ENCODE peak calls at places on chromosomes 7 and 10, in nine cellular contexts. S, Z, N, I, T, Y, H, V and B are unnamed samples.

GRCh38 chr7:47669178-47669878 is 87.4 kb upstream of the TNS3 start:
- DNase-seq in T (peak), H (peak), Z (peak), S (no peak), I (peak), Y (peak), N (peak), V (no peak), B (peak)

GRCh38 chr10:103083977-103084320 is 109.1 kb downstream of the NT5C2 start:
- DNase-seq in Y (no peak), V (no peak), S (no peak), T (no peak), H (no peak), I (no peak), N (no peak), Z (no peak), B (no peak)

GRCh38 chr10:116815641-116816415 is 33.5 kb upstream of the ENO4 start:
- DNase-seq in H (no peak), N (no peak), V (no peak), Z (no peak), T (no peak), Y (no peak), I (peak), S (no peak), B (peak)

GRCh38 chr10:43287056-43288007 is 20.5 kb upstream of the RASGEF1A start:
- DNase-seq in H (no peak), Y (no peak), Z (no peak), N (no peak), I (peak), T (no peak), V (peak), S (no peak), B (no peak)

GRCh38 chr10:28681345-28681763 is 4.0 kb downstream of the BAMBI start:
- DNase-seq in Y (no peak), S (no peak), V (no peak), T (no peak), N (peak), I (no peak), H (no peak), Z (no peak), B (no peak)

GRCh38 chr7:45717537-45718235 is 143.5 kb downstream of the ADCY1 start:
- DNase-seq in V (no peak), N (peak), S (no peak), T (no peak), Y (no peak), H (no peak), Z (no peak), I (no peak), B (no peak)

GRCh38 chr7:134798155-134798554 is 18.7 kb downstream of the CALD1 start:
- DNase-seq in Z (peak), T (no peak), H (no peak), S (no peak), Y (no peak), V (no peak), I (no peak), N (no peak), B (no peak)

GRCh38 chr7:102236592-102237287 is 49.9 kb upstream of the SH2B2 start:
- DNase-seq in Y (peak), Z (peak), H (peak), N (peak), S (peak), T (peak), I (peak), V (no peak), B (no peak)

GRCh38 chr10:130963786-130964522 is 347.6 kb downstream of the TCERG1L start:
- DNase-seq in S (no peak), V (no peak), Z (no peak), N (no peak), Y (no peak), I (no peak), H (no peak), T (no peak), B (no peak)

GRCh38 chr10:59606551-59606961 is 103.1 kb downstream of the SLC16A9 start:
- DNase-seq in I (peak), S (no peak), V (no peak), Z (peak), T (no peak), H (no peak), N (no peak), Y (no peak), B (peak)

GRCh38 chr7:47893238-47893637 is 55.0 kb downstream of the PKD1L1 start:
- DNase-seq in H (no peak), V (no peak), Z (no peak), I (peak), N (no peak), Y (no peak), S (peak), T (no peak), B (no peak)

GRCh38 chr7:131623154-131623553 is 66.7 kb upstream of the PODXL start:
- DNase-seq in V (no peak), Y (peak), Z (no peak), S (no peak), H (peak), T (no peak), N (no peak), I (no peak), B (no peak)

GRCh38 chr7:5634107-5634950 is 147.1 kb downstream of the RNF216 start:
- DNase-seq in N (peak), S (no peak), I (no peak), Y (peak), H (peak), Z (peak), T (peak), V (no peak), B (peak)

GRCh38 chr7:112124367-112124766 is 81.8 kb downstream of the DOCK4 start:
- DNase-seq in Z (no peak), N (no peak), T (no peak), H (no peak), Y (no peak), V (no peak), I (no peak), S (no peak), B (no peak)

GRCh38 chr10:79473511-79474095 is 28.2 kb upstream of the ZCCHC24 start:
- DNase-seq in V (no peak), N (no peak), H (no peak), Y (no peak), T (no peak), Z (no peak), S (no peak), I (no peak), B (no peak)

GRCh38 chr7:6628045-6628444 is 9.1 kb upstream of the ZNF316 start:
- DNase-seq in S (no peak), Z (no peak), V (no peak), I (no peak), Y (peak), H (no peak), T (no peak), N (no peak), B (no peak)

GRCh38 chr7:95886501-95887090 is 114.2 kb downstream of the DYNC1I1 start:
- DNase-seq in I (peak), V (peak), N (no peak), S (no peak), T (no peak), Z (no peak), Y (no peak), H (no peak), B (no peak)

GRCh38 chr10:116263870-116264269 is 9.1 kb downstream of the GFRA1 start:
- DNase-seq in Y (no peak), H (no peak), S (no peak), N (no peak), I (peak), V (no peak), T (no peak), Z (peak), B (no peak)

GRCh38 chr10:102704915-102705314 is 9.3 kb downstream of the ARL3 start:
- DNase-seq in T (no peak), N (peak), S (no peak), V (no peak), Y (no peak), I (no peak), Z (peak), H (no peak), B (no peak)

GRCh38 chr7:35754741-35755140 is 46.1 kb upstream of the SEPTIN7 start:
- DNase-seq in T (no peak), H (no peak), N (no peak), S (no peak), V (no peak), Z (peak), I (no peak), Y (no peak), B (no peak)

GRCh38 chr7:81036041-81036440 is 117.2 kb upstream of the SEMA3C start:
- DNase-seq in Z (peak), S (no peak), T (no peak), I (no peak), Y (no peak), V (no peak), N (no peak), H (no peak), B (no peak)

DNA sequence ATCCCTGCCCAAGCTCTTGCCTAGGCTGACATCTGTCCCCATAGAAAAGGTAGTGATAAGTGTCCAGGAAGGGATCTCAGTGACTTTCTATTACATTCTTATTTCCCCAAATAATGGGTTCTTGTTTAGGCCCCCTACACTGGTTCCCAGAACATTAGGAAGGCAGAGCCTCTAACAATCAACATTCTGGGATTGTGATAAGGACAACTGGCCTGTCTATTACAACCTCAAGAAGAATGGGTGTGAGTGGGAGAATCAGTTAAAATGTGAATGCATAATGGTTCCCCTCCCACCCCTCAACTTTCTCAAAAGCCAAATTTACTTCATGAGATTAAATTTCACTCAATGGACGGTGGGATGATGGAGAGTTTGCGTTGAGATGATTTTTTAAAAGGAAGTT is 6.4 kb upstream of the ANKRD1 start:
- DNase-seq in Y (no peak), Z (no peak), V (no peak), I (no peak), T (no peak), N (no peak), S (no peak), H (no peak), B (no peak)
- H3K4me3 ChIP-seq in Y (no peak), Z (no peak), V (no peak), I (no peak), T (no peak), N (no peak), S (no peak), H (no peak), B (no peak)

DNA sequence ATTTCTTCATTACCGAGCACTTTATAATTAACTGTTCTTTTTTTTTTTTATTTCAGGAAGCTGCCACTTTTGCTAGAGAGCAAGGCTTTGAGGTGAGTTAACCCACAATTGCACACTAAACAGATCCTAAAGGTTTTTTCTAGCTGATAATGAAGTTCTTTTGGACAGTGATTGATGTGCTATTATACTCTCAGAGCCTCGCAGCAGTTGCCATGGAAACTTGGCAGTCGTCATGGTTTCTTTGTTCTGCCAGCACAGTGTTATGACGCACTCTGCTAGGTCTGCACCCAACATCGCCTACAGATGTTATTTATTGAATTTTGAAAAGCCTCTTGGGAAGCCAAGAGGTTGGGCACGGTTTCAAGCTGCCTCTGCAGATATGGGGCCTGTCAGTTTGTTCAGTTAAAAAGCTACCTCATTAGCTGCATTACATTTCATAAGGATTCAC is 237.2 kb upstream of the KAT6B start:
- DNase-seq in I (peak), V (no peak), Z (peak), S (no peak), T (peak), H (peak), N (peak), Y (peak), B (peak)
- H3K4me3 ChIP-seq in I (no peak), V (no peak), Z (no peak), S (no peak), T (no peak), H (no peak), N (no peak), Y (no peak), B (no peak)

GRCh38 chr7:20146461-20146860 is 70.7 kb downstream of the MACC1 start:
- DNase-seq in Z (no peak), N (no peak), S (no peak), V (no peak), Y (no peak), I (no peak), T (no peak), H (no peak), B (no peak)
- H3K4me3 ChIP-seq in Z (no peak), N (no peak), S (no peak), V (no peak), Y (no peak), I (no peak), T (no peak), H (no peak), B (no peak)

GRCh38 chr7:1569016-1569415 is 816 bp downstream of the PSMG3 start:
- DNase-seq in S (no peak), N (peak), Z (peak), V (peak), I (peak), Y (no peak), H (no peak), T (no peak), B (no peak)

GRCh38 chr7:1569440-1569832 is 396 bp downstream of the PSMG3 start:
- DNase-seq in I (no peak), S (no peak), Z (no peak), H (no peak), V (no peak), T (no peak), Y (no peak), N (no peak), B (no peak)

GRCh38 chr7:1567082-1567771 is 2.6 kb downstream of the PSMG3 start:
- DNase-seq in N (peak), S (no peak), T (no peak), V (peak), H (no peak), I (peak), Z (peak), Y (no peak), B (peak)

GRCh38 chr7:1566687-1567081 is 3.1 kb downstream of the PSMG3 start:
- DNase-seq in V (no peak), H (no peak), T (no peak), S (no peak), Y (no peak), Z (no peak), N (no peak), I (no peak), B (no peak)

GRCh38 chr7:1567893-1568292 is 1.9 kb downstream of the PSMG3 start:
- DNase-seq in S (no peak), H (no peak), Y (no peak), T (peak), I (peak), N (no peak), V (no peak), Z (peak), B (peak)
- H3K4me3 ChIP-seq in S (no peak), H (no peak), Y (no peak), T (peak), I (peak), N (no peak), V (no peak), Z (no peak), B (no peak)